ENCODE peak calls at places on chromosomes 13 and 19, in five cellular contexts. R, I, B, T and Y are unnamed samples.

GRCh38 chr13:57630661-57631606 is 610 bp upstream of the PCDH17 start:
- DNase-seq in R (peak), I (no peak), B (peak), T (no peak), Y (peak)

GRCh38 chr13:30972888-30973377 is 40.5 kb downstream of the TEX26 start:
- DNase-seq in R (no peak), I (peak), B (peak), T (no peak), Y (no peak)

GRCh38 chr13:49097374-49097773 is 121.7 kb downstream of the FNDC3A start:
- DNase-seq in R (peak), I (peak), B (no peak), T (no peak), Y (peak)

GRCh38 chr19:47704024-47704423 is 9.2 kb upstream of the EHD2 start:
- DNase-seq in R (peak), I (peak), B (no peak), T (no peak), Y (peak)

GRCh38 chr19:55703790-55704215 is 28.8 kb downstream of the EPN1 start:
- DNase-seq in R (peak), I (peak), B (no peak), T (no peak), Y (no peak)

GRCh38 chr19:29410974-29411615 is 114.7 kb upstream of the VSTM2B start:
- DNase-seq in R (no peak), I (no peak), B (no peak), T (no peak), Y (no peak)

GRCh38 chr19:55441319-55441691 is 1.8 kb downstream of the SHISA7 start:
- DNase-seq in R (no peak), I (no peak), B (no peak), T (no peak), Y (no peak)

GRCh38 chr13:30725331-30726085 is 9.8 kb upstream of the ALOX5AP start:
- DNase-seq in R (no peak), I (no peak), B (peak), T (no peak), Y (no peak)

GRCh38 chr13:54261856-54262255 is 1233.2 kb downstream of the OLFM4 start:
- DNase-seq in R (no peak), I (no peak), B (no peak), T (no peak), Y (no peak)

GRCh38 chr13:44951184-44951583 is 38.1 kb downstream of the NUFIP1 start:
- DNase-seq in R (no peak), I (peak), B (no peak), T (no peak), Y (peak)

GRCh38 chr19:5112681-5113080 is 143.8 kb downstream of the KDM4B start:
- DNase-seq in R (no peak), I (no peak), B (no peak), T (no peak), Y (no peak)

GRCh38 chr19:33214621-33215020 is 11.0 kb downstream of the SLC7A10 start:
- DNase-seq in R (peak), I (peak), B (no peak), T (no peak), Y (peak)

GRCh38 chr13:33057019-33057785 is 41.0 kb downstream of the KL start:
- DNase-seq in R (peak), I (peak), B (no peak), T (no peak), Y (peak)

GRCh38 chr19:29841559-29842367 is 30.0 kb downstream of the CCNE1 start:
- DNase-seq in R (peak), I (peak), B (no peak), T (no peak), Y (peak)

GRCh38 chr19:18507727-18508440 is 14.0 kb downstream of the ELL start:
- DNase-seq in R (no peak), I (no peak), B (no peak), T (no peak), Y (no peak)

GRCh38 chr13:19737844-19738557 is 44.7 kb downstream of the PSPC1 start:
- DNase-seq in R (no peak), I (no peak), B (no peak), T (no peak), Y (no peak)

GRCh38 chr19:42400404-42400803 is 10.3 kb upstream of the CNFN start:
- DNase-seq in R (no peak), I (no peak), B (no peak), T (no peak), Y (no peak)

GRCh38 chr19:30842926-30843325 is 470.7 kb downstream of the ZNF536 start:
- DNase-seq in R (no peak), I (no peak), B (no peak), T (no peak), Y (no peak)

GRCh38 chr19:2803486-2804155 is 16.0 kb upstream of the ZNF554 start:
- DNase-seq in R (no peak), I (no peak), B (no peak), T (no peak), Y (no peak)

GRCh38 chr13:30466841-30467252 is 1.1 kb upstream of the HMGB1 start:
- DNase-seq in R (no peak), I (no peak), B (no peak), T (no peak), Y (no peak)

GRCh38 chr13:96898855-96899254 is 95.4 kb downstream of the OXGR1 start:
- DNase-seq in R (no peak), I (no peak), B (no peak), T (no peak), Y (no peak)

GRCh38 chr19:41570179-41570578 is 5.8 kb upstream of the CEACAM21 start:
- DNase-seq in R (no peak), I (no peak), B (no peak), T (no peak), Y (no peak)

DNA sequence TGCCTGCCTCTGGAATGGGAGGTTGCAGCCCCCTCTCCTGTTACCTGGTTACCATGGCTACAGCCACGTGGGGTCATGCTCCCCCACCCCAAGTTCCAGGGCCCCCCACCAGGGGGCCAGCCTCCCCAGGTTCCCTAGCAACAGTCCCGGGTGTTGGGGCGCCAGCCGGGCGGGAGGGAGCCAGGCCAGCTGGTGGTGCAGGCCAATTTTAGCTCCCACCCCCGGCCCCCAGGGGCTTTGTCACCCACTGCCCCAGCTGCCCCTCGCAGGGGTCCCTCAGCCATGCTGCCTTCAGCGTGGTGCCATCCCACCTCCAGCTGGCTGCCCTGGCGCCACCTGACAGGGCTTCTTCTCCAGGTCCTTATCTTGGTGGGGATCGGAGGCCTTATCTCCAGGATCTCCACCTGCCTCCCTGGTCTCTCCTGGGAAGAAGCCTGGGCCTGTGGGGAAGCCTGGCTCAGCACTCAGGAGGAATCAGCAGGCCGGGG is 3.0 kb downstream of the MARK4 start:
- DNase-seq in R (no peak), I (no peak), B (no peak), T (no peak), Y (no peak)
- TF ChIP-seq CTCF in R (peak), I (peak), B (peak), T (peak), Y (peak)

GRCh38 chr19:1267441-1268391 is 1.4 kb upstream of the CIRBP start:
- DNase-seq in R (no peak), I (peak), B (no peak), T (no peak), Y (peak)

GRCh38 chr19:1264801-1265610 is 4.1 kb upstream of the CIRBP start:
- DNase-seq in R (peak), I (peak), B (peak), T (no peak), Y (peak)

GRCh38 chr19:1265611-1266115 is 3.5 kb upstream of the CIRBP start:
- DNase-seq in R (peak), I (peak), B (no peak), T (no peak), Y (peak)

GRCh38 chr19:1266818-1267440 is 2.2 kb upstream of the CIRBP start:
- DNase-seq in R (peak), I (peak), B (no peak), T (no peak), Y (peak)

DNA sequence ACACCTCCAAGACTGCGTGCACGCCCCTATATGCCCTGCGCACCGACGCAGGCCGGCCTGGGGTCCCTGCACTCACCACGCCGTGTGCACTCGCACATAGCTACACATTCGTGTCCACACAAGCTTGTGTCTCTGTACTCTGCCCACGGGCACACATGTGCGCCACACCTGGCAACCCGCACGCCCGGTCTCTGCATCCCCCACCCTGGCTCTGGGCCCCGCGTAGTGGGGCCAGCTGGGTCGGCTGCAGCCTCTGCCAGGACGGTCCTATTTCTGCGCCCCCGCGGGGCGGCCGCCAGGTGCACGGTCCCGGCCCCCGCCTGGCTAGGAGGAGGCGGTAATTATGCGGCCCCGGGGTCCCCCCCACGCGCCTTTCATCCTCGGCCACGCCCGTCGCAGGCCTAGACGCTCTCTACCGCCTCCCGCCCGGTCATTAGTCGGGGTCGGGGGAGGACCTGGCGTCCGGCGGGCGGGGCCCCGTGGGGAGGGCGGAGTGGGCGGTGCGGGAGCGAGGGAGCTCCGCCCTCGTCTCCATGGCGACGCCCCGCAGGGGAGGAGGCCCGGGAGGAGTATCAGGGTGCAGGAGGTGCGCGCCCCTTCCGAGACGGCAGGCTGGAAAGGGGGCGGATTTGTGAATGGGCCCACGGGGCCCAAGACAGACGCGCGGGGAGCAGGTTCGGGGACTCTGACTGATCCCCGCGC is 2.9 kb upstream of the CIRBP start:
- DNase-seq in R (peak), I (peak), B (no peak), T (no peak), Y (peak)
- TF ChIP-seq CTCF in R (no peak), I (no peak), B (no peak), T (no peak), Y (no peak)

GRCh38 chr19:678791-679388 is 2.7 kb downstream of the FSTL3 start:
- DNase-seq in R (no peak), I (no peak), B (no peak), T (no peak), Y (no peak)

GRCh38 chr19:681029-681626 is 4.9 kb downstream of the FSTL3 start:
- DNase-seq in R (no peak), I (peak), B (no peak), T (no peak), Y (no peak)

GRCh38 chr19:681638-682037 is 5.4 kb downstream of the FSTL3 start:
- DNase-seq in R (no peak), I (no peak), B (no peak), T (no peak), Y (no peak)

GRCh38 chr19:679418-680286 is 3.5 kb downstream of the FSTL3 start:
- DNase-seq in R (peak), I (peak), B (peak), T (no peak), Y (peak)

GRCh38 chr19:680287-681028 is 4.3 kb downstream of the FSTL3 start:
- DNase-seq in R (peak), I (peak), B (peak), T (peak), Y (peak)
- TF ChIP-seq CTCF in R (peak), I (peak), B (no peak), T (peak), Y (peak)

DNA sequence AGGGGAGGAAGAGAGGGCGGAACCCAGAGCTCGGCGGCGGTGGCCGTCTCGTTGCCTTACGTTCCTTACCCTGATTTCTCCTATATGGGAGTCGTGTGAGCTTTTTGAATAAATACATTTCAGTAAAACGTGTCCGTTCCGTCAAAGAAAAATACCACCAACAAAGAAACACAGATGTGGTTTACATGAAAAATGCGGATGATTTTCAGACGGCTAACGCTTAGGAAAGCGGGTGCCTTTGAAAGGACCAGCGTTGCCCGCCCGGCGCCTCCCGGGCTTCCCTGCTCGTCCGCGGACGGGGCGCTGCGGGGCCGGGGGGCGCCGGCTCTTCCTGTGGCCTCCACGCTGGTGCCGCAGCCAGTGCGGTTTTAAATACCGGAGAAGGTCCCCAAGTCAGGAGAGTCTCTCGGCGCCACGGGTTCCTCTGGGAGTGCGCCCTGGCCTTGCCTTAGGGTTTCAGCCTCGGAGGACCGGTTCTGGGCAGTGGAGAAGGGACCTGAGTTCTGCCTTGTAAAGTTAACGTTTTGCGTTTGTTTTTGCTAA is 813 bp downstream of the UPF3A start:
- DNase-seq in R (no peak), I (no peak), B (no peak), T (peak), Y (peak)
- TF ChIP-seq CTCF in R (no peak), I (no peak), B (no peak), T (no peak), Y (no peak)

DNA sequence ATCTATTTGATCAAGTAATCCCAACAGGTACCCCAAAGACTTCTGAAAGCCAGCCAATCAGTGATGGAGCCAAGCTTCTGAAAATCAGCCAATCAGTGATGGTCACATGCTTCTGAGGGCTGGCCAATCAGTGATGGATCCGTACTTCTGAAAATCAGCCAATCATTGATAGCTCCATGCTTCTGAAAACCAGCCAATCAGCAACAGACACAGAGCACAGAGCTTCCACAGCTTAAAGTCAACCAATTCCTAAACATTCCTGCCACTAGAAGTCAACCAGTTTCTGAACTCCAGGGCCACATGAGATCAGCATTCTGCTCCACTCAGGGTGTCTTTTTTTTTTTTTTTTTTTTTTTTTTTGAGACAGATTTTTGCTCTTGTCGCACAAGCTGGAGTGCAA is 8.2 kb upstream of the HSD17B14 start:
- DNase-seq in R (peak), I (peak), B (no peak), T (no peak), Y (peak)
- TF ChIP-seq CTCF in R (no peak), I (peak), B (peak), T (peak), Y (peak)

GRCh38 chr13:114017028-114017630 is 43.3 kb upstream of the C13orf46 start:
- DNase-seq in R (peak), I (peak), B (peak), T (no peak), Y (no peak)
- TF ChIP-seq CTCF in R (peak), I (peak), B (peak), T (peak), Y (peak)

GRCh38 chr19:15758379-15758778 is 20.6 kb downstream of the OR10H3 start:
- DNase-seq in R (no peak), I (no peak), B (no peak), T (no peak), Y (no peak)

DNA sequence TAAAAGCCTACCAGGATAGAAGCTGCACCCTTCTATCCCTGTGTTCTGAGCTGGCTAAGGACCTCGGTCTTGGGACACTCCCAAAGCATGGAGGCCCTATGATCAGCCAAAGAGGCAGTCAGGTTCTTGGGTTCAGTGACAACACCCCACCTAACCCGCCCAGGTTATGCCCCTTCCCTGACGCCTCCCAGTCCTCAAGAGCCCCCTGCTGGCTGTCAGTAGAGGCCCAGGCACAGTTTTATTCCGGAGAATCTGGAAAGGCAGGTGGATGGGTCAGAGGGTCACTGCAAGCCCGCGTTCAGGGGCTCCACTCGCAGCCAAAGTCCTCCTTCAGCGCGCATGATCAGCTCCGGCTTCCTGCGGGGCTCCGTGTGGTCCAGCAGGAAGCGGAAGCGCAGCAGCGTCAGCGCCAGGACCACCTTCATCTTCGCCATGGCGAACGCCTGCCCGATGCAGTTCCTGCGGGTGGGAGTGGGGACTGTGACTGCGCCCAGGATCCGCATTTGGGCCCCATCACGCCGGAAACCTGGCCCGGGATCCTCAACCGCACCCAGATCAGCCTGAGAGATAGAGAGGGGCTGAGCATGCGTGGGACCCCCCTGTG is 22.3 kb downstream of the OR10H3 start:
- DNase-seq in R (no peak), I (no peak), B (no peak), T (no peak), Y (no peak)
- TF ChIP-seq CTCF in R (no peak), I (no peak), B (no peak), T (no peak), Y (no peak)

GRCh38 chr13:60721063-60721462 is 324.0 kb downstream of the TDRD3 start:
- DNase-seq in R (no peak), I (no peak), B (no peak), T (no peak), Y (no peak)
- TF ChIP-seq CTCF in R (no peak), I (no peak), B (no peak), T (no peak), Y (no peak)

DNA sequence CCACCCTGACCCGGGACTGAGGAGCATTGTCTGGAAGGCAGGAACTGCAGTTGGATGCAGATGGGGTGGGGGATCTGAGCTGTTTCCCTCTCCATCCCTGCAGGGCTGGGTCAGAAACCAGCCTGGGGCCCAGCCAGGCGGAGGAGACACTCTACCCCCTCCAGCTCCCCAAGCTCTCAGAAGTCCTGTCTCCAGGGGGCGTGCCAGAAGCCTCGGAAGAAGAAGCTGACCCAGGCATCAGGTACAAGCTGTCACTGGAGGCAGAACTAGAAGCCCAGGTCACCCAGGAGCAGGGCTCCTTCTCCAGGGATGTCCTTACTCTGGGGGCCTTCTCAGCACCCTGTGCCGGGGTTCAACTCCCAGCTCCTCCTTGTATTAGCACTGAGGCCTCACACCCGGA is 15.5 kb downstream of the SIX5 start:
- DNase-seq in R (no peak), I (no peak), B (no peak), T (no peak), Y (no peak)
- TF ChIP-seq CTCF in R (no peak), I (peak), B (no peak), T (no peak), Y (peak)